ENCODE peak calls at places on chromosome 10, in four cellular contexts. L, U, M and Q are unnamed samples.

GRCh38 chr10:118958984-118959916 is 70.3 kb upstream of the NANOS1 start:
- DNase-seq in M (peak), U (no peak), L (peak), Q (no peak)

GRCh38 chr10:71068811-71069411 is 143.5 kb upstream of the UNC5B start:
- DNase-seq in L (no peak), M (no peak), U (no peak), Q (no peak)

GRCh38 chr10:6721964-6722615 is 142.0 kb upstream of the PRKCQ start:
- DNase-seq in U (no peak), L (no peak), M (no peak), Q (no peak)

GRCh38 chr10:79065091-79065551 is 3.6 kb upstream of the ZMIZ1 start:
- DNase-seq in L (no peak), M (no peak), U (no peak), Q (no peak)

GRCh38 chr10:21993360-21994001 is 10.0 kb downstream of the DNAJC1 start:
- DNase-seq in M (peak), U (no peak), L (no peak), Q (no peak)

GRCh38 chr10:100872034-100872791 is 40.5 kb upstream of the SLF2 start:
- DNase-seq in M (peak), L (peak), U (no peak), Q (peak)

GRCh38 chr10:78211476-78212110 is 177.9 kb downstream of the RPS24 start:
- DNase-seq in L (peak), U (no peak), M (no peak), Q (no peak)

GRCh38 chr10:62817120-62817762 is 1.1 kb upstream of the EGR2 start:
- DNase-seq in U (no peak), L (peak), M (peak), Q (peak)

GRCh38 chr10:34489436-34489835 is 325.7 kb downstream of the PARD3 start:
- DNase-seq in U (no peak), L (no peak), M (no peak), Q (no peak)

GRCh38 chr10:78664929-78665525 is 403.7 kb upstream of the ZMIZ1 start:
- DNase-seq in M (peak), L (peak), U (no peak), Q (no peak)

GRCh38 chr10:32055478-32056135 is 618 bp downstream of the KIF5B start:
- DNase-seq in M (peak), L (peak), U (no peak), Q (peak)

GRCh38 chr10:86139066-86139657 is 227.4 kb downstream of the GRID1 start:
- DNase-seq in M (peak), U (no peak), L (peak), Q (no peak)
- TF ChIP-seq SPI1 in M (no peak), U (no peak), L (no peak), Q (no peak)

GRCh38 chr10:3802526-3803002 is 17.6 kb upstream of the KLF6 start:
- DNase-seq in U (no peak), L (no peak), M (no peak), Q (no peak)

GRCh38 chr10:3805227-3805790 is 20.3 kb upstream of the KLF6 start:
- DNase-seq in L (peak), M (no peak), U (peak), Q (no peak)

GRCh38 chr10:3803884-3804741 is 19.1 kb upstream of the KLF6 start:
- DNase-seq in U (no peak), M (peak), L (peak), Q (no peak)

GRCh38 chr10:3801558-3802192 is 16.7 kb upstream of the KLF6 start:
- DNase-seq in L (no peak), U (no peak), M (no peak), Q (no peak)

DNA sequence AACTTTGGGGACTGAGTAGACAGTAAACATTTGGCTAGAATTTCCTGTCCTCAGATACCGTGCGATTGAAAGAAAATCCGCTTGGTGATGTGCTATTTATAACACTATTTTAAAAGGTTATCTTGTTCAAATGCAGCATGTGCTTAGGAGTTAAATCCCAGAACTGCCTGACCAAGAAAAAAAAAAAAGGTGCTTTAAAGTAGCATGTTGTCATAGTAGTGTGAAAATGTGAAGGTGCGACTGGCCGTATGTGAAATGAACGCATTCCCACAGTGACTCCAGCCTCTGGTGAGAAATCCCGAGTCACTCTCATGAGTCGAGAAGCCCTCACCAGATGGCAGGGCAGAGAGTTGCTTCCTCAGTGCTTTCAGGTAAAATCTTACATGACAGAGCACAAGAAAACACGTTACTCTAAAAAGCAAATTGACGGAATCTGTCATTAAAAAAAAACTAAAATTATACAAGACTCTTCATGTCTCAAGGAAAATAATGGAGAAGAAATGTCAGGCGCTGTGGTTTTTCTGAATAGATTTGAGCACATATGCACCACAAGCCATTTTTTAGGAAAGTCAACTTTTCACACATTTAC is 18.4 kb upstream of the KLF6 start:
- DNase-seq in M (peak), U (no peak), L (peak), Q (no peak)
- TF ChIP-seq SPI1 in M (no peak), U (no peak), L (no peak), Q (no peak)

GRCh38 chr10:49679480-49679893 is at the start of gene C10orf53:
- DNase-seq in U (no peak), M (peak), L (peak), Q (no peak)
- TF ChIP-seq SPI1 in U (no peak), M (no peak), L (no peak), Q (no peak)

GRCh38 chr10:124288928-124289921 is 129.5 kb downstream of the OAT start:
- DNase-seq in U (no peak), L (no peak), M (no peak), Q (no peak)

GRCh38 chr10:124292911-124293640 is 125.6 kb downstream of the OAT start:
- DNase-seq in U (no peak), M (no peak), L (no peak), Q (no peak)

GRCh38 chr10:124290095-124290795 is 128.5 kb downstream of the OAT start:
- DNase-seq in M (peak), U (peak), L (peak), Q (no peak)

GRCh38 chr10:124293641-124294449 is 124.9 kb downstream of the OAT start:
- DNase-seq in L (no peak), M (no peak), U (no peak), Q (no peak)

GRCh38 chr10:124291009-124291671 is 127.6 kb downstream of the OAT start:
- DNase-seq in U (no peak), L (peak), M (no peak), Q (no peak)
- TF ChIP-seq SPI1 in U (no peak), L (no peak), M (no peak), Q (no peak)